ENCODE peak calls at places on chromosomes 6 and 20, in eight cellular contexts. U, Y, O, M, W, C, T and H are unnamed samples.

GRCh38 chr20:49583669-49584417 is 15.9 kb upstream of the PTGIS start:
- DNase-seq in O (peak; percentile 93), M (peak; percentile 86), C (peak; percentile 88), T (peak; percentile 94), W (no peak), Y (peak; percentile 69), U (peak; percentile 95), H (no peak)

GRCh38 chr6:7896465-7896987 is 14.1 kb downstream of the TXNDC5 start:
- DNase-seq in U (no peak), O (no peak), Y (no peak), T (no peak), C (no peak), M (no peak), W (no peak), H (no peak)

GRCh38 chr20:10216146-10216741 is 2.4 kb upstream of the SNAP25 start:
- DNase-seq in O (no peak), C (peak; percentile 41), T (peak; percentile 46), M (no peak), Y (no peak), W (no peak), U (no peak), H (no peak)

GRCh38 chr20:49675368-49676151 is 38.1 kb downstream of the B4GALT5 start:
- DNase-seq in O (no peak), U (no peak), C (no peak), M (peak; percentile 59), Y (no peak), W (no peak), T (no peak), H (no peak)

GRCh38 chr6:38371312-38371672 is 268.4 kb downstream of the BTBD9 start:
- DNase-seq in U (no peak), Y (no peak), W (no peak), C (no peak), O (no peak), T (no peak), M (no peak), H (no peak)

GRCh38 chr6:42551202-42551601 is 12.6 kb upstream of the UBR2 start:
- DNase-seq in U (no peak), W (no peak), T (peak; percentile 29), Y (no peak), C (peak; percentile 46), M (no peak), O (no peak), H (no peak)

GRCh38 chr6:67630146-67630545 is 1004.9 kb upstream of the ADGRB3 start:
- DNase-seq in U (no peak), C (peak; percentile 96), T (peak; percentile 97), W (no peak), M (peak; percentile 3), O (no peak), Y (no peak), H (no peak)

GRCh38 chr6:153043719-153044118 is 41.2 kb upstream of the MTRF1L start:
- DNase-seq in O (no peak), Y (no peak), W (no peak), C (no peak), M (no peak), U (no peak), T (no peak), H (no peak)

GRCh38 chr6:45661667-45662066 is 283.9 kb upstream of the SUPT3H start:
- DNase-seq in C (peak; percentile 100), Y (no peak), O (no peak), M (no peak), U (no peak), T (peak; percentile 27), W (no peak), H (no peak)

GRCh38 chr20:42714298-42715141 is 475.2 kb downstream of the PTPRT start:
- DNase-seq in M (no peak), W (no peak), T (no peak), C (no peak), O (no peak), Y (no peak), U (no peak), H (no peak)

GRCh38 chr6:148342146-148343027 is at the start of gene SASH1:
- DNase-seq in U (peak; percentile 73), O (peak; percentile 87), C (peak; percentile 81), Y (peak; percentile 76), T (peak; percentile 82), M (peak; percentile 78), W (no peak), H (peak; percentile 21)

GRCh38 chr20:22232923-22233322 is 351.4 kb downstream of the FOXA2 start:
- DNase-seq in O (no peak), M (no peak), Y (no peak), T (no peak), C (no peak), U (no peak), W (no peak), H (no peak)

GRCh38 chr20:18778993-18779392 is 34.6 kb upstream of the SCP2D1 start:
- DNase-seq in W (no peak), C (no peak), U (no peak), M (no peak), O (no peak), T (no peak), Y (no peak), H (no peak)
- TF ChIP-seq CTCF in W (no peak), C (no peak), U (no peak), M (no peak), O (no peak), T (no peak), Y (no peak), H (no peak)

GRCh38 chr20:57223648-57224489 is 42.6 kb downstream of the BMP7 start:
- DNase-seq in T (peak; percentile 12), M (no peak), Y (no peak), U (peak; percentile 65), C (peak; percentile 42), W (no peak), O (no peak), H (no peak)
- TF ChIP-seq CTCF in T (no peak), M (peak; percentile 28), Y (no peak), U (no peak), C (no peak), W (no peak), O (no peak), H (no peak)

GRCh38 chr6:63573899-63574553 is 1.7 kb downstream of the LOC128125822 start:
- DNase-seq in O (no peak), T (peak; percentile 69), W (no peak), Y (no peak), M (peak; percentile 80), C (peak; percentile 71), U (no peak), H (no peak)

GRCh38 chr6:63572733-63573139 is 456 bp downstream of the LOC128125822 start:
- DNase-seq in U (no peak), M (peak; percentile 41), T (no peak), W (no peak), O (peak; percentile 65), C (no peak), Y (peak; percentile 83), H (peak; percentile 63)

GRCh38 chr6:63574554-63574900 is 2.2 kb downstream of the LOC128125822 start:
- DNase-seq in Y (no peak), U (no peak), W (no peak), O (no peak), C (no peak), T (no peak), M (no peak), H (no peak)

GRCh38 chr6:63571883-63572732 is at the start of the genes LOC128125822 and PTP4A1:
- DNase-seq in M (peak; percentile 99), O (peak; percentile 98), W (peak; percentile 82), C (peak; percentile 96), Y (peak; percentile 99), T (peak; percentile 99), U (peak; percentile 98), H (peak; percentile 94)

DNA sequence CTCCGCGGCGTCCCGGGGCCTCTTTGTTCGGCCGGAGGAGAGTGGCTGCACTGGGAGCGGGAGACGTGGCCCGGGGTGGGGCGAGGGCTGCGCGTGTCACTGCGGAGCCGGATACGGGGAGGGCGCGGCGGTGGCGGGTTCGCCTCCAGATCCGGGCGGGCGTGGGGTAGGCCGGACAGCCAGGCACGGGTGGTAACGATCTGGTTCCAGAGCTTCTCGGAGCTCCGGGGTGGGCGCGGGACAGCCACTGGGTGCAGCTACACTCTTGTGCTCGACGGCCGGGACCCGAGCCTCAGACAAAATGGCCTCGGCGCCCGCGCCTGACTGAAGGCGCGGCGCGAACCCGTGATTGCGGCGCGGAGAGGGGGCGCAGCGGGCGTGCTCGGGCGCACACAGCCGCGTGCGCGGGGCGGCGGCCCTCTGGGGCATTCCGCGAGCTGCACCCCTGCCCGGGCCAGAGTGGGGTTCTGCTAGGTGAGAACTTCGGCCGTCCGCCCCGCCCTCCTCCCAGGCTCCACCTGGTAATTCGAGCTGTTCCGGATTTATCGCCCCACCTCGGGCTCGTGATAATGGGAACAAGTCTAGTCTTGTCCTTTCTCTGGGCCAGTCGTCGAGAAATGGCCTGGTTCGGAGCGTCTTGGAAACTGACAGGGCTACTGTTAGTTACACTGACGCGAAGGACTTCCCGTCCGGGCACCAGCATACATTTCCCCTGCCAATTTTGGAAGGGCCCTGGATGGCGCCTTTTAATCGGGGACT is 1.0 kb downstream of the LOC128125822 start:
- DNase-seq in U (peak; percentile 84), Y (peak; percentile 91), T (peak; percentile 74), O (peak; percentile 89), W (peak; percentile 54), M (peak; percentile 83), C (peak; percentile 61), H (peak; percentile 68)
- TF ChIP-seq CTCF in U (no peak), Y (no peak), T (no peak), O (no peak), W (no peak), M (peak; percentile 4), C (no peak), H (no peak)

GRCh38 chr6:82612475-82612874 is 248.9 kb downstream of the TPBG start:
- DNase-seq in M (no peak), W (no peak), C (no peak), T (peak; percentile 44), Y (no peak), U (no peak), O (no peak), H (no peak)

GRCh38 chr6:82614518-82614917 is 250.9 kb downstream of the TPBG start:
- DNase-seq in Y (no peak), O (no peak), C (no peak), M (no peak), U (no peak), W (no peak), T (no peak), H (no peak)

GRCh38 chr6:82617648-82618047 is 254.0 kb downstream of the TPBG start:
- DNase-seq in O (no peak), T (no peak), Y (no peak), M (no peak), U (no peak), W (no peak), C (peak; percentile 17), H (no peak)

GRCh38 chr6:82619573-82619972 is 256.0 kb downstream of the TPBG start:
- DNase-seq in Y (no peak), M (no peak), C (no peak), O (no peak), U (no peak), T (no peak), W (no peak), H (no peak)

GRCh38 chr6:82616386-82617028 is 252.9 kb downstream of the TPBG start:
- DNase-seq in T (peak; percentile 11), W (no peak), U (no peak), C (peak; percentile 52), O (no peak), Y (no peak), M (no peak), H (no peak)
- TF ChIP-seq CTCF in T (peak; percentile 15), W (no peak), U (no peak), C (peak; percentile 29), O (no peak), Y (no peak), M (peak; percentile 16), H (no peak)

GRCh38 chr20:50682065-50682464 is 9.3 kb downstream of the RIPOR3 start:
- DNase-seq in W (no peak), M (no peak), Y (no peak), C (no peak), O (no peak), T (no peak), U (no peak), H (no peak)
- TF ChIP-seq CTCF in W (no peak), M (no peak), Y (no peak), C (no peak), O (no peak), T (no peak), U (no peak), H (no peak)